ENCODE peak calls at places on chromosomes 16 and 17, in seven cellular contexts. E is H4, R is B cell, C is GM06990, T is NCI-H526 treated with DMSO at 0.1 percent for 48 hours, N is left ventricle myocardium superior, W is posterior cingulate gyrus. A is an unnamed sample.

GRCh38 chr16:29920690-29921371 is 5.2 kb downstream of the KCTD13 start:
- DNase-seq in T (no peak), C (no peak), R (no peak), W (no peak), E (no peak), N (no peak), A (no peak)

GRCh38 chr17:65181237-65182061 is 44.3 kb downstream of the RGS9 start:
- DNase-seq in N (no peak), T (no peak), E (no peak), W (no peak), R (no peak), C (peak; percentile 89), A (peak; percentile 72)

GRCh38 chr16:10181196-10182162 is 749 bp downstream of the GRIN2A start:
- DNase-seq in W (peak; percentile 76), C (peak; percentile 78), N (peak; percentile 73), R (peak; percentile 85), E (peak; percentile 41), T (peak; percentile 10), A (no peak)

GRCh38 chr17:81576621-81577277 is 24.6 kb upstream of the FAAP100 start:
- DNase-seq in T (no peak), R (no peak), N (no peak), C (no peak), W (no peak), E (peak; percentile 73), A (no peak)

GRCh38 chr17:39867084-39867890 is 715 bp upstream of the ZPBP2 start:
- DNase-seq in T (no peak), N (no peak), E (no peak), W (no peak), R (peak; percentile 65), C (peak; percentile 78), A (peak; percentile 97)

GRCh38 chr17:77535892-77536291 is 395.1 kb downstream of the SEC14L1 start:
- DNase-seq in C (no peak), E (peak; percentile 53), R (no peak), T (no peak), N (no peak), W (no peak), A (no peak)

GRCh38 chr16:21023509-21024202 is 123.1 kb downstream of the LYRM1 start:
- DNase-seq in N (peak; percentile 63), E (no peak), T (no peak), C (no peak), R (no peak), W (no peak), A (no peak)

GRCh38 chr17:69572747-69573146 is 158.2 kb downstream of the MAP2K6 start:
- DNase-seq in W (no peak), T (no peak), R (no peak), E (no peak), N (no peak), C (no peak), A (no peak)

GRCh38 chr17:81252336-81253329 is 13.5 kb downstream of the NDUFAF8 start:
- DNase-seq in C (no peak), W (no peak), E (no peak), T (no peak), R (no peak), N (no peak), A (no peak)

GRCh38 chr17:29253037-29253436 is 6.4 kb downstream of the CRYBA1 start:
- DNase-seq in E (no peak), W (no peak), T (no peak), R (no peak), N (no peak), C (no peak), A (no peak)

GRCh38 chr16:21963887-21964286 is 10.7 kb downstream of the UQCRC2 start:
- DNase-seq in W (no peak), N (no peak), T (no peak), R (no peak), E (no peak), C (no peak), A (no peak)

GRCh38 chr17:82318169-82318498 is 726 bp upstream of the CD7 start:
- DNase-seq in R (no peak), T (no peak), C (no peak), W (no peak), E (no peak), N (no peak), A (no peak)

GRCh38 chr17:72336026-72336803 is 215.4 kb downstream of the SOX9 start:
- DNase-seq in R (no peak), W (peak; percentile 45), T (no peak), N (no peak), E (peak; percentile 80), C (no peak), A (no peak)

GRCh38 chr17:75661531-75661930 is 5.4 kb downstream of the RECQL5 start:
- DNase-seq in N (no peak), C (no peak), W (no peak), T (no peak), R (no peak), E (no peak), A (no peak)

A was measured in GM12864.